ENCODE peak calls at places on chromosomes 2 and 18, in six cellular contexts. P is colonic mucosa; E is gastrocnemius medialis; U is CD8-positive, alpha-beta memory T cell; L is right lobe of liver; M is A549. Q is an unnamed sample. For H3K4me1, the result is how much of the 10 kb centered on the place peaks cover.

GRCh38 chr2:7925506-7925905 is 756.4 kb upstream of the ID2 start:
- DNase-seq in P (no peak), E (no peak), U (no peak), L (no peak), M (no peak), Q (no peak)

GRCh38 chr2:194205568-194206227 is 1451.3 kb upstream of the SLC39A10 start:
- DNase-seq in P (no peak), E (no peak), U (no peak), L (no peak), M (no peak), Q (no peak)

GRCh38 chr2:10271509-10271908 is 31.2 kb upstream of the HPCAL1 start:
- DNase-seq in P (peak), E (no peak), U (no peak), L (peak), M (no peak), Q (no peak)

GRCh38 chr2:44075536-44075935 is 79.7 kb upstream of the LRPPRC start:
- DNase-seq in P (no peak), E (peak), U (no peak), L (peak), M (no peak), Q (no peak)

GRCh38 chr2:11842324-11842723 is 95.9 kb downstream of the LPIN1 start:
- DNase-seq in P (no peak), E (no peak), U (no peak), L (no peak), M (no peak), Q (no peak)

GRCh38 chr2:157789933-157790511 is 86.1 kb downstream of the ACVR1 start:
- DNase-seq in P (peak), E (peak), U (no peak), L (peak), M (no peak), Q (peak)

GRCh38 chr2:216057688-216058193 is 23.9 kb downstream of the PECR start:
- DNase-seq in P (peak), E (no peak), U (peak), L (peak), M (peak), Q (no peak)

GRCh38 chr2:110667061-110667460 is 10.8 kb downstream of the BUB1 start:
- DNase-seq in P (no peak), E (no peak), U (no peak), L (no peak), M (no peak), Q (no peak)

GRCh38 chr18:46109386-46109785 is 5.2 kb downstream of the HAUS1 start:
- DNase-seq in P (no peak), E (no peak), U (no peak), L (no peak), M (no peak), Q (no peak)

GRCh38 chr2:176527141-176527901 is 258.1 kb downstream of the MTX2 start:
- DNase-seq in P (no peak), E (no peak), U (no peak), L (peak), M (no peak), Q (no peak)

GRCh38 chr2:152222975-152223638 is 47.5 kb upstream of the STAM2 start:
- DNase-seq in P (peak), E (peak), U (no peak), L (peak), M (no peak), Q (no peak)

GRCh38 chr2:18630941-18631340 is 41.6 kb upstream of the NT5C1B start:
- DNase-seq in P (no peak), E (no peak), U (no peak), L (no peak), M (no peak), Q (no peak)

GRCh38 chr2:152465541-152465940 is 130.6 kb downstream of the FMNL2 start:
- DNase-seq in P (no peak), E (peak), U (no peak), L (no peak), M (no peak), Q (no peak)

GRCh38 chr2:37005118-37005868 is 39.0 kb upstream of the STRN start:
- DNase-seq in P (peak), E (no peak), U (no peak), L (no peak), M (no peak), Q (no peak)

GRCh38 chr18:45617284-45617683 is 2.0 kb downstream of the SLC14A2 start:
- DNase-seq in P (peak), E (peak), U (no peak), L (no peak), M (peak), Q (no peak)

GRCh38 chr18:36693931-36694661 is 134.7 kb downstream of the TPGS2 start:
- DNase-seq in P (no peak), E (no peak), U (no peak), L (no peak), M (no peak), Q (no peak)

GRCh38 chr2:204434660-204435462 is 110.4 kb upstream of the PARD3B start:
- DNase-seq in P (no peak), E (no peak), U (no peak), L (no peak), M (no peak), Q (no peak)

GRCh38 chr2:205925373-205926337 is 160.3 kb downstream of the INO80D start:
- DNase-seq in P (peak), E (peak), U (peak), L (peak), M (peak), Q (peak)

GRCh38 chr18:46402945-46403344 is 254.1 kb downstream of the LOXHD1 start:
- DNase-seq in P (no peak), E (no peak), U (no peak), L (no peak), M (no peak), Q (no peak)

GRCh38 chr2:134029478-134029877 is 224.4 kb upstream of the MGAT5 start:
- DNase-seq in P (no peak), E (no peak), U (no peak), L (no peak), M (no peak), Q (no peak)

GRCh38 chr18:3189884-3190283 is 29.9 kb downstream of the MYOM1 start:
- DNase-seq in P (no peak), E (no peak), U (no peak), L (no peak), M (no peak), Q (no peak)

GRCh38 chr2:46493241-46493970 is 14.0 kb downstream of the TMEM247 start:
- DNase-seq in P (no peak), E (no peak), U (no peak), L (no peak), M (peak), Q (no peak)

GRCh38 chr2:109611467-109612095 is 2.2 kb downstream of the SEPTIN10 start:
- DNase-seq in P (no peak), E (no peak), U (no peak), L (no peak), M (no peak), Q (no peak)

GRCh38 chr2:1686784-1687105 is 57.6 kb downstream of the PXDN start:
- DNase-seq in P (no peak), E (no peak), U (no peak), L (no peak), M (no peak), Q (no peak)

GRCh38 chr2:144511945-144512344 is 8.0 kb downstream of the ZEB2 start:
- DNase-seq in P (no peak), E (no peak), U (no peak), L (no peak), M (no peak), Q (no peak)

GRCh38 chr2:144509548-144510205 is 10.2 kb downstream of the ZEB2 start:
- DNase-seq in P (no peak), E (no peak), U (no peak), L (no peak), M (no peak), Q (no peak)

GRCh38 chr2:144512421-144513272 is 7.3 kb downstream of the ZEB2 start:
- DNase-seq in P (no peak), E (no peak), U (no peak), L (no peak), M (no peak), Q (no peak)

GRCh38 chr2:144510206-144510991 is 9.5 kb downstream of the ZEB2 start:
- DNase-seq in P (no peak), E (peak), U (peak), L (no peak), M (no peak), Q (no peak)

DNA sequence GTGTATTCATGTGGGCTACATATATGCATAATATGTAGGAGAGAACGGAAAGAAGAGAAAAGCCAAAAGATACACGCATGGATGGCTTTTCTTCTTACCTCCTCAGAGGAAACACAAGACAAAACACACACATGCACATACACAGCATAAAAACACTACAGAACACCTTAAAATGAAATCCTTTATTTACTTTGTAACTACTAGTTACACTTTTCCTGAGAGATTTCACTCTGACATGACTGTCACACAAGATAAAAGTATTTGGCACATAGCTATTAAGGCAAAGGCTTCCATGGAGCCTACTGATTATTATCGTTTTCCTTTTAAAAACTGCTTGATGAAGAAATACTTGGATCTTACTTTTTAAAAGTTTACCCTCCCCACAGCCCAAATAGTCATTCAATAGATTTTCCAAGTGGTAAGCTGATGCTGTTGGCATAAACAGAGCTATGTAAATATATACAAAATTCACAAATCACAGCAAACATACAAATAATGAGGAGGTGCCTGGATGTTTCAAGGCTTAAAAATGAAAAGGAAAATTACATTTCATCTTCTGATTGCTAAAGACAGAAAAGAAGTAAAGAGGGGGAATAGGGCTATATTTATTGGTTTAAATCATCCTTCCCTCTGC is 8.6 kb downstream of the ZEB2 start:
- DNase-seq in P (no peak), E (no peak), U (no peak), L (no peak), M (no peak), Q (no peak)
- H3K4me3 ChIP-seq in P (no peak), E (peak), U (peak), L (no peak), M (no peak), Q (peak)

GRCh38 chr2:42974303-42974696 is 181.9 kb upstream of the HAAO start:
- DNase-seq in P (no peak), E (no peak), U (no peak), L (no peak), M (no peak), Q (no peak)
- H3K4me1 ChIP-seq in P (under half), E (under half), U (under half), L (under half), M (under half), Q (under half)

GRCh38 chr2:224927011-224927410 is 115.3 kb downstream of the DOCK10 start:
- DNase-seq in P (no peak), E (no peak), U (no peak), L (no peak), M (no peak), Q (no peak)
- H3K27ac ChIP-seq in P (peak), E (no peak), U (peak), L (no peak), M (no peak), Q (peak)

GRCh38 chr2:143717053-143717452 is 587.8 kb downstream of the ARHGAP15 start:
- DNase-seq in P (peak), E (no peak), U (no peak), L (no peak), M (no peak), Q (no peak)
- H3K4me3 ChIP-seq in P (no peak), E (peak), U (no peak), L (no peak), M (no peak), Q (no peak)

DNA sequence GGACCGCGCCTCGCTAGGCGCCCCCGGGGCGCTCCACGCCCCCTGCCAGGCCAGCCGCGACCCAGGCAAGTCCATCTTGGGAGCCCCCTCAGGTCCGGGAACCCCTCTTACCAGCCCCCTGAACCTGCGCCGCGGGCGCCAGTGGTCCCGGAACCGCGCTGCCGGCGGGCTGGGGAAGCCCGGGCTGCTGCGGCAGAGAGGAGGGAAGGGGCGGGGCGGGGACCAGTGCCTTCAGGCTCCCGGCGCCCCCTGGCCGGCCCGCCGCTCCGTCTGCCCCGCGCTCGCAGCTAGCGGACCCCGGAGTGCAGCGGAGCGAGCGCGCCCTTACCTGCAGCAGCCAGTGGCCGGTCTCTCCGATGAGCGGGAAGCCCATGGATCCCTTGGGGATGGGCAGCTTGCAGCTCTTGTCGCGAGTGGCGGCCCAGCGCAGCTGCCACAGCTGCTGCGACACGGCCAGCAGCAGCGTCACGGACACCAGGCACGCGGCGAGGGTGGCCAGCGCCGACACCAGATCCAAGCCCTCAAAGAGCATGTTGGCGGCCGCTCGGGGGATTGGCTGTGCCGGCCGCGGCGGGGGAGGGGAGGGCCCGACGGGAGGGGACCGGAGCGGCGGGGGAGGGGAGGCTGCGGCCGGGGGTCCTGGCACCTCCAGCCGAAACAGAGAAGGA is at the start of gene CYP26B1:
- DNase-seq in P (no peak), E (no peak), U (no peak), L (peak), M (no peak), Q (peak)
- H3K4me1 ChIP-seq in P (under half), E (half or more), U (under half), L (under half), M (under half), Q (half or more)

GRCh38 chr2:121755237-121756111 is at the start of gene TSN:
- DNase-seq in P (peak), E (peak), U (peak), L (peak), M (peak), Q (peak)

GRCh38 chr2:121754851-121755236 is 607 bp upstream of the TSN start:
- DNase-seq in P (no peak), E (no peak), U (no peak), L (no peak), M (no peak), Q (no peak)
- H3K27ac ChIP-seq in P (no peak), E (peak), U (peak), L (no peak), M (peak), Q (no peak)

GRCh38 chr2:27736031-27736889 is 35.3 kb upstream of the MRPL33 start:
- DNase-seq in P (no peak), E (no peak), U (no peak), L (no peak), M (no peak), Q (no peak)
- H3K4me3 ChIP-seq in P (peak), E (peak), U (peak), L (no peak), M (no peak), Q (peak)

GRCh38 chr2:69512446-69512845 is 75.2 kb upstream of the NFU1 start:
- DNase-seq in P (no peak), E (no peak), U (no peak), L (no peak), M (no peak), Q (no peak)

GRCh38 chr2:69509750-69510140 is 72.5 kb upstream of the NFU1 start:
- DNase-seq in P (no peak), E (no peak), U (no peak), L (no peak), M (no peak), Q (no peak)

GRCh38 chr2:69509011-69509749 is 71.9 kb upstream of the NFU1 start:
- DNase-seq in P (peak), E (no peak), U (no peak), L (no peak), M (no peak), Q (no peak)

GRCh38 chr2:69514406-69514805 is 77.2 kb upstream of the NFU1 start:
- DNase-seq in P (no peak), E (no peak), U (no peak), L (no peak), M (no peak), Q (no peak)

DNA sequence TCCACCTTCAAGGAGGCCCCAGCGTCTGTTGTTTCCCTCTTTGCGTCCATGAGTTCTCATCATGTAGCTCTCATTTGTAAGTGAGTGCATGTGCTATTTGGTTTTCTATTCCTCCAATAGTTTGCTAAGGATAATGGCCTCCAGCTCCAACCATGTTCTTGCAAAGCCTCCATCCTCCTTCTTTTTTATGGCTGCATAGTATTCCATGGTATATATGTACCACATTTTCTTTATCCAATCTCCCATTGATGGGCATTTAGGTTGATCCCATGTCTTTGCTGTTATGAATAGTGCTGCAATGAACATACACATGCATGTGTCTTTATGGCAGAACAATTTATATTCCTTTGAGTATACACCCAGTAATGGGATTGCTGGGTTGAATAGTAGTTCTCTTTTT is 73.0 kb upstream of the NFU1 start:
- DNase-seq in P (no peak), E (no peak), U (no peak), L (no peak), M (no peak), Q (no peak)
- H3K4me1 ChIP-seq in P (under half), E (under half), U (under half), L (under half), M (under half), Q (under half)

Q was measured in breast epithelium.